ENCODE peak calls at places on chromosomes 1 and 21, in four cellular contexts. S is upper lobe of right lung; C is activated CD8-positive, alpha-beta memory T cell treated with anti-CD3 and anti-CD28 coated beads, Interleukin-2, amount 10 ng/mL, durations not matched to agents 7 days and 5 days; T is HTR-8/SVneo. G is an unnamed sample.

GRCh38 chr1:150836129-150836773 is 28.2 kb upstream of the CTSK start:
- DNase-seq in T (no peak), S (no peak), C (no peak), G (no peak)

GRCh38 chr1:222105393-222105737 is 363.5 kb upstream of the DUSP10 start:
- DNase-seq in S (no peak), C (no peak), T (no peak), G (no peak)

GRCh38 chr1:167862432-167863076 is 51.4 kb downstream of the ADCY10 start:
- DNase-seq in C (no peak), S (no peak), T (peak), G (no peak)

GRCh38 chr1:14915356-14916054 is 238.0 kb upstream of the TMEM51 start:
- DNase-seq in T (peak), C (peak), S (no peak), G (no peak)

GRCh38 chr1:245096330-245097066 is 58.3 kb upstream of the KIF26B start:
- DNase-seq in S (no peak), C (peak), T (no peak), G (peak)

GRCh38 chr1:225653463-225654276 is 747 bp upstream of the ENAH start:
- DNase-seq in C (peak), S (peak), T (peak), G (peak)

GRCh38 chr1:53979712-53980450 is 33.7 kb downstream of the LRRC42 start:
- DNase-seq in C (no peak), S (no peak), T (no peak), G (no peak)

GRCh38 chr1:94383966-94384408 is 34.2 kb upstream of the ABCD3 start:
- DNase-seq in S (no peak), C (no peak), T (no peak), G (no peak)

GRCh38 chr1:109786107-109786470 is 22.4 kb upstream of the EPS8L3 start:
- DNase-seq in T (no peak), S (peak), C (no peak), G (no peak)

GRCh38 chr1:189149547-189150375 is 1327.9 kb downstream of the BRINP3 start:
- DNase-seq in T (no peak), C (no peak), S (peak), G (no peak)

GRCh38 chr21:38645282-38645681 is 147.0 kb upstream of the ERG start:
- DNase-seq in T (no peak), C (no peak), S (no peak), G (no peak)

GRCh38 chr1:20089328-20090077 is 19.5 kb downstream of the PLA2G5 start:
- DNase-seq in T (no peak), C (no peak), S (no peak), G (no peak)

GRCh38 chr1:89633103-89633744 is at the start of gene LRRC8C:
- DNase-seq in C (peak), S (peak), T (peak), G (peak)

GRCh38 chr1:21823980-21824702 is 12.1 kb downstream of the LDLRAD2 start:
- DNase-seq in C (no peak), S (no peak), T (no peak), G (no peak)

GRCh38 chr1:109767596-109768334 is 4.0 kb upstream of the EPS8L3 start:
- DNase-seq in S (peak), C (no peak), T (no peak), G (no peak)

GRCh38 chr1:63651110-63651776 is 58.0 kb downstream of the PGM1 start:
- DNase-seq in C (no peak), T (no peak), S (no peak), G (no peak)

GRCh38 chr1:8543965-8544364 is 226.1 kb downstream of the SLC45A1 start:
- DNase-seq in T (no peak), C (no peak), S (no peak), G (no peak)

GRCh38 chr1:116334868-116335649 is 38.0 kb upstream of the ATP1A1 start:
- DNase-seq in S (no peak), T (no peak), C (no peak), G (no peak)

GRCh38 chr1:147292012-147292411 is 49.5 kb downstream of the CHD1L start:
- DNase-seq in C (no peak), S (no peak), T (peak), G (no peak)